ENCODE peak calls at places on chromosome 17, in eight cellular contexts. One of them, this sample, is unnamed.

GRCh38 chr17:47978324-47978723 is 7.4 kb downstream of the CDK5RAP3 start:
- DNase-seq in HT1080: peak; percentile 47
- DNase-seq in neural progenitor cell: peak; percentile 91
- DNase-seq in astrocyte of the hippocampus: peak; percentile 84
- DNase-seq in effector CD4-positive, alpha-beta T cell: peak; percentile 25
- DNase-seq in caudate nucleus: peak; percentile 29
- DNase-seq in endothelial cell of umbilical vein: peak; percentile 48
- DNase-seq in GM10248: peak; percentile 81
- DNase-seq in this sample: peak; percentile 85

GRCh38 chr17:10668771-10669170 is 11.7 kb upstream of the MYH3 start:
- DNase-seq in neural progenitor cell: no peak
- DNase-seq in astrocyte of the hippocampus: peak; percentile 55
- DNase-seq in HT1080: peak; percentile 10
- DNase-seq in effector CD4-positive, alpha-beta T cell: no peak
- DNase-seq in GM10248: no peak
- DNase-seq in caudate nucleus: no peak
- DNase-seq in endothelial cell of umbilical vein: peak; percentile 32
- DNase-seq in this sample: no peak

GRCh38 chr17:49471089-49471683 is 23.9 kb upstream of the NGFR start:
- DNase-seq in endothelial cell of umbilical vein: no peak
- DNase-seq in neural progenitor cell: peak; percentile 52
- DNase-seq in caudate nucleus: peak; percentile 47
- DNase-seq in effector CD4-positive, alpha-beta T cell: no peak
- DNase-seq in astrocyte of the hippocampus: no peak
- DNase-seq in GM10248: no peak
- DNase-seq in HT1080: no peak
- DNase-seq in this sample: no peak

GRCh38 chr17:57810740-57811632 is 38.9 kb downstream of the MRPS23 start:
- DNase-seq in effector CD4-positive, alpha-beta T cell: no peak
- DNase-seq in caudate nucleus: peak; percentile 21
- DNase-seq in endothelial cell of umbilical vein: no peak
- DNase-seq in neural progenitor cell: no peak
- DNase-seq in HT1080: peak; percentile 63
- DNase-seq in astrocyte of the hippocampus: peak; percentile 80
- DNase-seq in GM10248: no peak
- DNase-seq in this sample: no peak

GRCh38 chr17:69492410-69493071 is 78.0 kb downstream of the MAP2K6 start:
- DNase-seq in GM10248: no peak
- DNase-seq in caudate nucleus: no peak
- DNase-seq in effector CD4-positive, alpha-beta T cell: no peak
- DNase-seq in neural progenitor cell: peak; percentile 45
- DNase-seq in HT1080: peak; percentile 89
- DNase-seq in endothelial cell of umbilical vein: no peak
- DNase-seq in astrocyte of the hippocampus: peak; percentile 85
- DNase-seq in this sample: no peak

GRCh38 chr17:68456529-68457167 is 648 bp downstream of the WIPI1 start:
- DNase-seq in astrocyte of the hippocampus: peak; percentile 92
- DNase-seq in HT1080: peak; percentile 86
- DNase-seq in neural progenitor cell: peak; percentile 88
- DNase-seq in GM10248: no peak
- DNase-seq in caudate nucleus: peak; percentile 71
- DNase-seq in effector CD4-positive, alpha-beta T cell: no peak
- DNase-seq in endothelial cell of umbilical vein: peak; percentile 87
- DNase-seq in this sample: peak; percentile 29

GRCh38 chr17:72192409-72193192 is 71.8 kb downstream of the SOX9 start:
- DNase-seq in caudate nucleus: no peak
- DNase-seq in effector CD4-positive, alpha-beta T cell: no peak
- DNase-seq in endothelial cell of umbilical vein: no peak
- DNase-seq in HT1080: peak; percentile 58
- DNase-seq in astrocyte of the hippocampus: peak; percentile 63
- DNase-seq in neural progenitor cell: no peak
- DNase-seq in GM10248: no peak
- DNase-seq in this sample: no peak

GRCh38 chr17:10328971-10329923 is 43.6 kb downstream of the MYH13 start:
- DNase-seq in effector CD4-positive, alpha-beta T cell: no peak
- DNase-seq in caudate nucleus: no peak
- DNase-seq in endothelial cell of umbilical vein: no peak
- DNase-seq in GM10248: no peak
- DNase-seq in HT1080: no peak
- DNase-seq in astrocyte of the hippocampus: no peak
- DNase-seq in neural progenitor cell: no peak
- DNase-seq in this sample: no peak

GRCh38 chr17:4938069-4938491 is 1.8 kb downstream of the SLC25A11 start:
- DNase-seq in endothelial cell of umbilical vein: no peak
- DNase-seq in HT1080: no peak
- DNase-seq in neural progenitor cell: no peak
- DNase-seq in effector CD4-positive, alpha-beta T cell: no peak
- DNase-seq in astrocyte of the hippocampus: no peak
- DNase-seq in caudate nucleus: no peak
- DNase-seq in GM10248: no peak
- DNase-seq in this sample: no peak

GRCh38 chr17:80803451-80804428 is 187.9 kb upstream of the CHMP6 start:
- DNase-seq in effector CD4-positive, alpha-beta T cell: no peak
- DNase-seq in caudate nucleus: no peak
- DNase-seq in HT1080: no peak
- DNase-seq in neural progenitor cell: no peak
- DNase-seq in astrocyte of the hippocampus: no peak
- DNase-seq in GM10248: no peak
- DNase-seq in endothelial cell of umbilical vein: no peak
- DNase-seq in this sample: no peak

GRCh38 chr17:83115202-83115651 is 35.8 kb downstream of the METRNL start:
- DNase-seq in HT1080: no peak
- DNase-seq in GM10248: no peak
- DNase-seq in endothelial cell of umbilical vein: no peak
- DNase-seq in caudate nucleus: no peak
- DNase-seq in effector CD4-positive, alpha-beta T cell: no peak
- DNase-seq in neural progenitor cell: no peak
- DNase-seq in astrocyte of the hippocampus: no peak
- DNase-seq in this sample: no peak

GRCh38 chr17:82940226-82941020 is 100.6 kb upstream of the ZNF750 start:
- DNase-seq in endothelial cell of umbilical vein: no peak
- DNase-seq in astrocyte of the hippocampus: no peak
- DNase-seq in GM10248: no peak
- DNase-seq in effector CD4-positive, alpha-beta T cell: no peak
- DNase-seq in caudate nucleus: no peak
- DNase-seq in HT1080: no peak
- DNase-seq in neural progenitor cell: no peak
- DNase-seq in this sample: no peak

GRCh38 chr17:57559634-57560387 is 185.3 kb downstream of the CCDC182 start:
- DNase-seq in GM10248: no peak
- DNase-seq in caudate nucleus: no peak
- DNase-seq in astrocyte of the hippocampus: no peak
- DNase-seq in endothelial cell of umbilical vein: no peak
- DNase-seq in HT1080: no peak
- DNase-seq in neural progenitor cell: no peak
- DNase-seq in effector CD4-positive, alpha-beta T cell: no peak
- DNase-seq in this sample: no peak

GRCh38 chr17:31293586-31293985 is 3.5 kb downstream of the OMG start:
- DNase-seq in caudate nucleus: no peak
- DNase-seq in endothelial cell of umbilical vein: no peak
- DNase-seq in effector CD4-positive, alpha-beta T cell: no peak
- DNase-seq in GM10248: no peak
- DNase-seq in astrocyte of the hippocampus: peak; percentile 25
- DNase-seq in HT1080: no peak
- DNase-seq in neural progenitor cell: no peak
- DNase-seq in this sample: no peak

GRCh38 chr17:39757176-39757662 is 19.5 kb downstream of the GRB7 start:
- DNase-seq in neural progenitor cell: no peak
- DNase-seq in HT1080: no peak
- DNase-seq in astrocyte of the hippocampus: no peak
- DNase-seq in caudate nucleus: no peak
- DNase-seq in effector CD4-positive, alpha-beta T cell: no peak
- DNase-seq in endothelial cell of umbilical vein: no peak
- DNase-seq in GM10248: no peak
- DNase-seq in this sample: no peak

GRCh38 chr17:57480438-57481196 is 224.3 kb downstream of the MSI2 start:
- DNase-seq in effector CD4-positive, alpha-beta T cell: no peak
- DNase-seq in neural progenitor cell: no peak
- DNase-seq in HT1080: peak; percentile 82
- DNase-seq in caudate nucleus: no peak
- DNase-seq in GM10248: no peak
- DNase-seq in astrocyte of the hippocampus: peak; percentile 90
- DNase-seq in endothelial cell of umbilical vein: peak; percentile 60
- DNase-seq in this sample: no peak

GRCh38 chr17:74055508-74056160 is 147.8 kb upstream of the RPL38 start:
- DNase-seq in astrocyte of the hippocampus: peak; percentile 3
- DNase-seq in neural progenitor cell: peak; percentile 55
- DNase-seq in endothelial cell of umbilical vein: no peak
- DNase-seq in effector CD4-positive, alpha-beta T cell: no peak
- DNase-seq in GM10248: no peak
- DNase-seq in caudate nucleus: no peak
- DNase-seq in HT1080: no peak
- DNase-seq in this sample: no peak

GRCh38 chr17:82248815-82249638 is 20.2 kb downstream of the SLC16A3 start:
- DNase-seq in caudate nucleus: no peak
- DNase-seq in neural progenitor cell: no peak
- DNase-seq in endothelial cell of umbilical vein: no peak
- DNase-seq in HT1080: no peak
- DNase-seq in astrocyte of the hippocampus: no peak
- DNase-seq in effector CD4-positive, alpha-beta T cell: no peak
- DNase-seq in GM10248: no peak
- DNase-seq in this sample: no peak

GRCh38 chr17:55117063-55117611 is 147.6 kb upstream of the HLF start:
- DNase-seq in endothelial cell of umbilical vein: peak; percentile 51
- DNase-seq in neural progenitor cell: no peak
- DNase-seq in GM10248: no peak
- DNase-seq in HT1080: no peak
- DNase-seq in astrocyte of the hippocampus: no peak
- DNase-seq in effector CD4-positive, alpha-beta T cell: no peak
- DNase-seq in caudate nucleus: no peak
- DNase-seq in this sample: no peak

GRCh38 chr17:79836952-79837887 is 2.0 kb downstream of the CBX4 start:
- DNase-seq in neural progenitor cell: peak; percentile 63
- DNase-seq in astrocyte of the hippocampus: peak; percentile 83
- DNase-seq in effector CD4-positive, alpha-beta T cell: no peak
- DNase-seq in caudate nucleus: no peak
- DNase-seq in HT1080: no peak
- DNase-seq in GM10248: peak; percentile 76
- DNase-seq in endothelial cell of umbilical vein: no peak
- DNase-seq in this sample: peak; percentile 81

GRCh38 chr17:31488982-31489294 is 97.5 kb downstream of the RAB11FIP4 start:
- DNase-seq in caudate nucleus: no peak
- DNase-seq in effector CD4-positive, alpha-beta T cell: no peak
- DNase-seq in HT1080: no peak
- DNase-seq in neural progenitor cell: no peak
- DNase-seq in GM10248: no peak
- DNase-seq in astrocyte of the hippocampus: no peak
- DNase-seq in endothelial cell of umbilical vein: no peak
- DNase-seq in this sample: no peak

GRCh38 chr17:728911-729310 is 3.5 kb upstream of the TLCD3A start:
- DNase-seq in endothelial cell of umbilical vein: no peak
- DNase-seq in neural progenitor cell: no peak
- DNase-seq in effector CD4-positive, alpha-beta T cell: no peak
- DNase-seq in astrocyte of the hippocampus: no peak
- DNase-seq in HT1080: no peak
- DNase-seq in GM10248: no peak
- DNase-seq in caudate nucleus: no peak
- DNase-seq in this sample: no peak

GRCh38 chr17:37221865-37222264 is 153.9 kb upstream of the C17orf78 start:
- DNase-seq in endothelial cell of umbilical vein: no peak
- DNase-seq in GM10248: no peak
- DNase-seq in caudate nucleus: no peak
- DNase-seq in astrocyte of the hippocampus: no peak
- DNase-seq in neural progenitor cell: no peak
- DNase-seq in effector CD4-positive, alpha-beta T cell: no peak
- DNase-seq in HT1080: no peak
- DNase-seq in this sample: no peak

GRCh38 chr17:79779661-79780365 is 1.9 kb downstream of the CBX2 start:
- DNase-seq in GM10248: no peak
- DNase-seq in effector CD4-positive, alpha-beta T cell: no peak
- DNase-seq in HT1080: no peak
- DNase-seq in caudate nucleus: no peak
- DNase-seq in endothelial cell of umbilical vein: no peak
- DNase-seq in neural progenitor cell: no peak
- DNase-seq in astrocyte of the hippocampus: no peak
- DNase-seq in this sample: no peak

GRCh38 chr17:13835151-13835550 is 233.4 kb upstream of the HS3ST3A1 start:
- DNase-seq in effector CD4-positive, alpha-beta T cell: no peak
- DNase-seq in astrocyte of the hippocampus: peak; percentile 78
- DNase-seq in endothelial cell of umbilical vein: no peak
- DNase-seq in HT1080: no peak
- DNase-seq in GM10248: no peak
- DNase-seq in neural progenitor cell: no peak
- DNase-seq in caudate nucleus: no peak
- DNase-seq in this sample: no peak

This sample was measured in GM13976.